ENCODE peak calls at places on chromosomes 3 and 15, in four cellular contexts. H is Caco-2, J is psoas muscle, V is breast epithelium. I is an unnamed sample.
A peak's percentile ranks its signal among the peaks of the same experiment; 100 is the strongest.

GRCh38 chr3:140898340-140899180 is 43.1 kb upstream of the SLC25A36 start:
- DNase-seq in H (no peak), J (no peak), V (no peak), I (no peak)

GRCh38 chr3:23710555-23710954 is 95.2 kb upstream of the UBE2E1 start:
- DNase-seq in H (no peak), J (peak; percentile 66), V (no peak), I (no peak)

GRCh38 chr3:63872135-63872924 is 8.7 kb downstream of the ATXN7 start:
- DNase-seq in H (no peak), J (no peak), V (no peak), I (no peak)

GRCh38 chr3:53102601-53103147 is 27.6 kb downstream of the RFT1 start:
- DNase-seq in H (no peak), J (no peak), V (no peak), I (no peak)

GRCh38 chr15:91237493-91237892 is 137.4 kb downstream of the SV2B start:
- DNase-seq in H (no peak), J (no peak), V (no peak), I (no peak)

GRCh38 chr3:138938877-138939562 is 7.9 kb downstream of the FOXL2 start:
- DNase-seq in H (no peak), J (no peak), V (no peak), I (no peak)

GRCh38 chr3:31568649-31569048 is 35.9 kb downstream of the STT3B start:
- DNase-seq in H (no peak), J (no peak), V (no peak), I (no peak)

GRCh38 chr3:178514411-178514800 is 21.8 kb upstream of the KCNMB2 start:
- DNase-seq in H (no peak), J (no peak), V (no peak), I (no peak)

GRCh38 chr3:159803444-159803843 is 185.2 kb upstream of the IL12A start:
- DNase-seq in H (no peak), J (no peak), V (no peak), I (no peak)

GRCh38 chr15:79874242-79874641 is 22.6 kb downstream of the MTHFS start:
- DNase-seq in H (peak; percentile 39), J (no peak), V (no peak), I (no peak)

GRCh38 chr3:181752202-181752671 is 40.5 kb downstream of the SOX2 start:
- DNase-seq in H (no peak), J (no peak), V (no peak), I (no peak)

GRCh38 chr3:13143381-13144004 is 70.3 kb upstream of the IQSEC1 start:
- DNase-seq in H (peak; percentile 14), J (no peak), V (peak; percentile 49), I (peak; percentile 29)

GRCh38 chr15:31398677-31399260 is 72.1 kb downstream of the KLF13 start:
- DNase-seq in H (no peak), J (no peak), V (no peak), I (no peak)

GRCh38 chr3:87691109-87691508 is 367.7 kb downstream of the CGGBP1 start:
- DNase-seq in H (no peak), J (no peak), V (no peak), I (no peak)

GRCh38 chr3:23396746-23397145 is 193.6 kb downstream of the UBE2E2 start:
- DNase-seq in H (no peak), J (no peak), V (no peak), I (no peak)

GRCh38 chr15:39442898-39443297 is 138.0 kb upstream of the THBS1 start:
- DNase-seq in H (no peak), J (no peak), V (no peak), I (no peak)

GRCh38 chr3:8632402-8633237 is 12.0 kb downstream of the SSUH2 start:
- DNase-seq in H (no peak), J (no peak), V (no peak), I (no peak)

GRCh38 chr3:66472313-66473134 is 28.3 kb downstream of the LRIG1 start:
- DNase-seq in H (peak; percentile 72), J (no peak), V (no peak), I (no peak)

GRCh38 chr15:59329570-59330350 is 42.9 kb downstream of the MYO1E start:
- DNase-seq in H (peak; percentile 61), J (no peak), V (no peak), I (no peak)

GRCh38 chr3:138132239-138132638 is at the start of gene A4GNT:
- DNase-seq in H (no peak), J (no peak), V (no peak), I (no peak)

GRCh38 chr3:39205131-39205530 is 12.7 kb upstream of the XIRP1 start:
- DNase-seq in H (no peak), J (no peak), V (no peak), I (no peak)

GRCh38 chr3:172104471-172105072 is 65.2 kb downstream of the FNDC3B start:
- DNase-seq in H (no peak), J (no peak), V (no peak), I (no peak)

GRCh38 chr3:156135921-156136655 is 15.7 kb downstream of the KCNAB1 start:
- DNase-seq in H (no peak), J (no peak), V (no peak), I (no peak)

GRCh38 chr3:195109098-195109657 is 161.8 kb downstream of the XXYLT1 start:
- DNase-seq in H (no peak), J (no peak), V (no peak), I (no peak)

GRCh38 chr15:38842991-38843610 is 278.5 kb upstream of the RASGRP1 start:
- DNase-seq in H (no peak), J (no peak), V (no peak), I (no peak)

GRCh38 chr3:40877651-40878463 is 321.4 kb upstream of the CTNNB1 start:
- DNase-seq in H (no peak), J (peak; percentile 65), V (peak; percentile 66), I (peak; percentile 72)

GRCh38 chr3:189833266-189833665 is 202.1 kb downstream of the TP63 start:
- DNase-seq in H (no peak), J (no peak), V (no peak), I (no peak)

GRCh38 chr15:57594479-57594878 is 2.8 kb downstream of the MYZAP start:
- DNase-seq in H (no peak), J (no peak), V (no peak), I (no peak)

GRCh38 chr15:65942436-65942835 is 73.1 kb downstream of the RAB11A start:
- DNase-seq in H (no peak), J (no peak), V (no peak), I (no peak)

GRCh38 chr3:170709046-170709445 is 123.2 kb upstream of the SLC7A14 start:
- DNase-seq in H (no peak), J (peak; percentile 59), V (no peak), I (no peak)

GRCh38 chr3:128727485-128727884 is 1.5 kb downstream of the RAB7A start:
- DNase-seq in H (no peak), J (no peak), V (no peak), I (no peak)

GRCh38 chr3:10026084-10026890 is at the start of gene FANCD2:
- DNase-seq in H (peak; percentile 88), J (peak; percentile 95), V (peak; percentile 86), I (peak; percentile 92)

GRCh38 chr3:40951636-40952035 is 247.7 kb upstream of the CTNNB1 start:
- DNase-seq in H (no peak), J (no peak), V (no peak), I (no peak)

GRCh38 chr3:25094932-25095690 is 333.0 kb upstream of the RARB start:
- DNase-seq in H (no peak), J (no peak), V (no peak), I (no peak)

GRCh38 chr3:116254535-116254934 is 190.8 kb downstream of the LSAMP start:
- DNase-seq in H (no peak), J (no peak), V (no peak), I (no peak)

GRCh38 chr3:12046406-12046805 is 42.2 kb downstream of the SYN2 start:
- DNase-seq in H (no peak), J (no peak), V (no peak), I (no peak)

GRCh38 chr3:174822320-174822719 is 36.8 kb upstream of the NAALADL2 start:
- DNase-seq in H (no peak), J (no peak), V (no peak), I (no peak)

DNA sequence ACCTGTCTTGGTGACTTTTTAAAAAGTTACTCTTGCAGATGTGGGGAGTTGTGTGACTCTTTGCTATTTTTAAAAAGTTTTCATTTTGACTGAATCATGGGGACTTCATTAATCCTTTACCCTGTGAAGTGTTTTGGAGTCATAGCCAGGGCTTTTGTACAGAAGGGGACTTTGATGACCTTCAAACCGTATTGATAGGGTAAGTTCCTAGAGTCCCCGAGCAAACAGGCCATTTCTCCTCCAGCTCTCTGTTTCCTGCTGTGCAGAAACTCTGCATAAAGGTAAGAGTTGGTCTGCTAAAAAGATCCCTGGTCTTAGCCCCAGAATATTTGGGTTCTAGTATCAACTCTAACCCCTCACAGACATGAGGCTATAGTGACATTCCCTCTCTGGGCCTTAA is 170.8 kb upstream of the BCL6 start:
- DNase-seq in H (no peak), J (no peak), V (no peak), I (no peak)
- H3K4me1 ChIP-seq in H (peaks cover 13% of the 10 kb centered on the region), J (peaks cover 55% of the 10 kb centered on the region), V (peaks cover 5% of the 10 kb centered on the region), I (no peaks in the 10 kb centered on the region)

GRCh38 chr15:48946088-48946839 is 17.5 kb downstream of the SHC4 start:
- DNase-seq in H (no peak), J (no peak), V (no peak), I (peak; percentile 52)

GRCh38 chr15:48941913-48942312 is 21.8 kb downstream of the SHC4 start:
- DNase-seq in H (no peak), J (no peak), V (no peak), I (no peak)

GRCh38 chr15:48945386-48945785 is 18.3 kb downstream of the SHC4 start:
- DNase-seq in H (no peak), J (no peak), V (no peak), I (no peak)

DNA sequence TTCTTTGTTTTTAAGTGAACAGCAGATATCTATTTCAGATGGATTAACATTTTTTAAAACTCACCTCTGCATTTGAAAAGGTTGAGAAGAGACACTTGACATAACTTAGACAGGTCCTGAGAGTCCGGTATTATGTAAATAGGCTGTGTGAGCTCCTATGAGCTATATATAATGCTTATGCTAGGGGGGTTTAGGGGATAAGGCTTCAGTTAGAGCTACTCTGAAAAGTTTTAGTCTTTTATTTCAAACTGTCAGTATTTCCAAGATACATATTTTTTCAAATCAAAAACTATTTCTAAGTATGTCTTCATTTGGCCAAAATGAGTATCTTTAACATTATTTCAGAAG is 16.9 kb downstream of the SHC4 start:
- DNase-seq in H (no peak), J (no peak), V (no peak), I (no peak)
- TF ChIP-seq CTCF in H (no peak), J (no peak), V (no peak), I (no peak)

GRCh38 chr3:58049143-58049785 is 41.0 kb downstream of the FLNB start:
- DNase-seq in H (peak; percentile 94), J (no peak), V (peak; percentile 68), I (no peak)
- H3K4me1 ChIP-seq in H (peaks cover 78% of the 10 kb centered on the region), J (peaks cover 6% of the 10 kb centered on the region), V (peaks cover 16% of the 10 kb centered on the region), I (peaks cover 32% of the 10 kb centered on the region)

GRCh38 chr3:121883507-121883906 is 10.7 kb upstream of the SLC15A2 start:
- DNase-seq in H (no peak), J (no peak), V (no peak), I (peak; percentile 16)
- TF ChIP-seq CTCF in H (peak; percentile 55), J (no peak), V (peak; percentile 18), I (no peak)

GRCh38 chr15:68278345-68279217 is 1.0 kb downstream of the FEM1B start:
- DNase-seq in H (peak; percentile 74), J (no peak), V (peak; percentile 63), I (peak; percentile 62)
- H3K4me1 ChIP-seq in H (peaks cover 37% of the 10 kb centered on the region), J (peaks cover 62% of the 10 kb centered on the region), V (peaks cover 26% of the 10 kb centered on the region), I (peaks cover 38% of the 10 kb centered on the region)

I was measured in testis.